ENCODE peak calls at places on chromosomes 1 and 21, in ten cellular contexts. T is C1 segment of cervical spinal cord; K is hepatic stellate cell; B is caudate nucleus; N is psoas muscle; R is HFFc6; C is tibial artery; P is activated naive CD4-positive, alpha-beta T cell treated with anti-CD3 and anti-CD28 coated beads for 36 hours; O is mucosa of gallbladder; I is HCEC 1CT. S is an unnamed sample.

GRCh38 chr1:201252833-201253810 is 30.2 kb upstream of the PKP1 start:
- DNase-seq in C (no peak), B (no peak), O (peak; percentile 9), R (no peak), T (no peak), P (no peak), I (no peak), N (no peak), K (no peak), S (no peak)

GRCh38 chr1:116817582-116818064 is 63.4 kb downstream of the CD2 start:
- DNase-seq in O (no peak), P (peak; percentile 91), K (no peak), B (no peak), T (no peak), C (no peak), I (peak; percentile 36), R (peak; percentile 25), N (no peak), S (peak; percentile 59)

GRCh38 chr1:35894183-35894582 is 11.2 kb downstream of the AGO1 start:
- DNase-seq in R (peak; percentile 8), C (no peak), B (no peak), P (no peak), I (no peak), O (peak; percentile 23), T (no peak), K (no peak), N (peak; percentile 28), S (no peak)

GRCh38 chr1:236354330-236355147 is 39.5 kb upstream of the EDARADD start:
- DNase-seq in N (no peak), C (no peak), P (no peak), O (no peak), I (peak; percentile 9), T (no peak), K (no peak), R (no peak), B (no peak), S (no peak)

GRCh38 chr1:9388628-9389184 is 96.0 kb downstream of the SPSB1 start:
- DNase-seq in K (peak; percentile 85), R (no peak), N (peak; percentile 52), I (peak; percentile 56), C (peak; percentile 91), O (no peak), B (no peak), P (no peak), T (no peak), S (no peak)

GRCh38 chr1:154493276-154493675 is 8.7 kb upstream of the TDRD10 start:
- DNase-seq in N (peak; percentile 27), C (no peak), I (no peak), B (no peak), T (no peak), K (no peak), R (no peak), P (peak; percentile 35), O (peak; percentile 26), S (no peak)

GRCh38 chr1:208080396-208081276 is 163.5 kb downstream of the PLXNA2 start:
- DNase-seq in R (no peak), O (no peak), T (no peak), B (no peak), C (no peak), K (no peak), N (no peak), P (no peak), I (no peak), S (no peak)

GRCh38 chr1:101365186-101365585 is 128.4 kb downstream of the S1PR1 start:
- DNase-seq in O (no peak), C (no peak), K (peak; percentile 19), R (no peak), N (no peak), I (no peak), T (no peak), P (no peak), B (no peak), S (no peak)

GRCh38 chr1:41639332-41639936 is 155.0 kb upstream of the EDN2 start:
- DNase-seq in I (peak; percentile 43), B (no peak), P (peak; percentile 88), C (no peak), N (peak; percentile 32), T (no peak), O (no peak), R (peak; percentile 65), K (peak; percentile 69), S (no peak)

GRCh38 chr1:43978551-43979260 is at the start of gene B4GALT2:
- DNase-seq in O (no peak), I (peak; percentile 42), P (peak; percentile 22), K (peak; percentile 87), T (peak; percentile 36), B (no peak), N (peak; percentile 64), C (no peak), R (no peak), S (peak; percentile 34)

GRCh38 chr1:203089651-203090045 is 3.8 kb upstream of the MYOG start:
- DNase-seq in O (no peak), I (no peak), T (peak; percentile 42), K (no peak), B (no peak), N (no peak), R (no peak), P (no peak), C (no peak), S (no peak)

GRCh38 chr21:42236693-42237092 is 17.8 kb downstream of the ABCG1 start:
- DNase-seq in R (no peak), C (no peak), K (no peak), B (no peak), I (no peak), N (no peak), T (no peak), P (peak; percentile 46), O (no peak), S (no peak)

GRCh38 chr21:45818904-45819285 is 162.7 kb upstream of the COL6A1 start:
- DNase-seq in P (peak; percentile 94), N (no peak), C (peak; percentile 56), K (peak; percentile 66), R (peak; percentile 76), T (no peak), O (no peak), B (no peak), I (peak; percentile 87), S (no peak)

GRCh38 chr1:109423498-109423897 is 2.8 kb downstream of the PSMA5 start:
- DNase-seq in C (no peak), R (no peak), B (no peak), T (no peak), K (no peak), I (no peak), N (no peak), P (no peak), O (no peak), S (no peak)

GRCh38 chr1:167904641-167905040 is 9.3 kb downstream of the ADCY10 start:
- DNase-seq in K (peak; percentile 64), B (no peak), I (peak; percentile 85), N (no peak), P (no peak), C (no peak), T (no peak), R (peak; percentile 80), O (no peak), S (no peak)

GRCh38 chr1:55610203-55610602 is 395.0 kb upstream of the USP24 start:
- DNase-seq in P (no peak), B (no peak), R (no peak), K (peak; percentile 7), C (no peak), O (no peak), T (no peak), I (no peak), N (no peak), S (no peak)